ENCODE peak calls at places on chromosome 17, in five cellular contexts. G is stomach; M is CD8-positive, alpha-beta T cell; Z is fibroblast of lung; U is cardiac fibroblast. H is an unnamed sample.

GRCh38 chr17:57948555-57949420 is 6.4 kb downstream of the CUEDC1 start:
- DNase-seq in G (no peak), M (no peak), Z (peak), U (peak), H (peak)

GRCh38 chr17:76189741-76190140 is 48.7 kb upstream of the FOXJ1 start:
- DNase-seq in G (no peak), M (no peak), Z (no peak), U (no peak), H (no peak)

GRCh38 chr17:6831662-6832263 is at the start of gene TEKT1:
- DNase-seq in G (peak), M (peak), Z (peak), U (peak), H (peak)

GRCh38 chr17:15273141-15273793 is 8.1 kb upstream of the PMP22 start:
- DNase-seq in G (no peak), M (no peak), Z (peak), U (peak), H (peak)

GRCh38 chr17:54839022-54839806 is 61.4 kb upstream of the TOM1L1 start:
- DNase-seq in G (no peak), M (no peak), Z (no peak), U (no peak), H (no peak)

GRCh38 chr17:9813166-9813565 is 8.7 kb downstream of the GSG1L2 start:
- DNase-seq in G (no peak), M (no peak), Z (no peak), U (no peak), H (no peak)

GRCh38 chr17:44108440-44109311 is 14.8 kb downstream of the HDAC5 start:
- DNase-seq in G (peak), M (no peak), Z (peak), U (peak), H (peak)

GRCh38 chr17:43338886-43339516 is 59.8 kb upstream of the ARL4D start:
- DNase-seq in G (peak), M (peak), Z (peak), U (peak), H (peak)

GRCh38 chr17:78674595-78675315 is 97.6 kb upstream of the DNAH17 start:
- DNase-seq in G (no peak), M (no peak), Z (no peak), U (no peak), H (no peak)

GRCh38 chr17:7043544-7044268 is at the start of gene SLC16A11:
- DNase-seq in G (peak), M (peak), Z (no peak), U (peak), H (peak)

GRCh38 chr17:7844292-7845154 is 10.3 kb upstream of the TMEM88 start:
- DNase-seq in G (peak), M (peak), Z (peak), U (peak), H (peak)

GRCh38 chr17:30333503-30334240 is at the start of gene TMIGD1:
- DNase-seq in G (no peak), M (no peak), Z (no peak), U (no peak), H (no peak)

GRCh38 chr17:55750750-55751641 is at the start of gene PCTP:
- DNase-seq in G (peak), M (peak), Z (peak), U (peak), H (peak)

GRCh38 chr17:11140028-11140427 is 101.0 kb upstream of the SHISA6 start:
- DNase-seq in G (no peak), M (no peak), Z (no peak), U (no peak), H (no peak)

GRCh38 chr17:6000426-6000825 is 69.8 kb upstream of the WSCD1 start:
- DNase-seq in G (no peak), M (no peak), Z (no peak), U (no peak), H (peak)

GRCh38 chr17:60080545-60080944 is 1.8 kb upstream of the HEATR6 start:
- DNase-seq in G (no peak), M (no peak), Z (no peak), U (no peak), H (no peak)

GRCh38 chr17:45225051-45225700 is 3.5 kb downstream of the FMNL1 start:
- DNase-seq in G (no peak), M (peak), Z (no peak), U (no peak), H (no peak)

GRCh38 chr17:13626703-13627102 is 25.0 kb upstream of the HS3ST3A1 start:
- DNase-seq in G (no peak), M (no peak), Z (peak), U (peak), H (peak)

GRCh38 chr17:45432405-45433113 is at the start of gene ARHGAP27:
- DNase-seq in G (peak), M (no peak), Z (peak), U (no peak), H (peak)

GRCh38 chr17:10683853-10684252 is 13.5 kb downstream of the SCO1 start:
- DNase-seq in G (no peak), M (no peak), Z (peak), U (peak), H (peak)

GRCh38 chr17:8326591-8327583 is 12.8 kb upstream of the ODF4 start:
- DNase-seq in G (peak), M (peak), Z (peak), U (peak), H (peak)

GRCh38 chr17:77214743-77215142 is 74.0 kb downstream of the SEC14L1 start:
- DNase-seq in G (peak), M (no peak), Z (peak), U (peak), H (peak)

GRCh38 chr17:47686276-47686635 is 7.7 kb upstream of the TBKBP1 start:
- DNase-seq in G (no peak), M (no peak), Z (peak), U (no peak), H (peak)

GRCh38 chr17:68719431-68719830 is 118.3 kb upstream of the FAM20A start:
- DNase-seq in G (no peak), M (no peak), Z (no peak), U (peak), H (no peak)

GRCh38 chr17:3843935-3844516 is 2.0 kb downstream of the NCBP3 start:
- DNase-seq in G (peak), M (peak), Z (peak), U (peak), H (peak)

GRCh38 chr17:9854255-9854654 is 28.5 kb downstream of the GLP2R start:
- DNase-seq in G (no peak), M (no peak), Z (no peak), U (no peak), H (no peak)

GRCh38 chr17:8069587-8069860 is 18.0 kb downstream of the ALOX12B start:
- DNase-seq in G (no peak), M (no peak), Z (no peak), U (no peak), H (no peak)

GRCh38 chr17:49715717-49716279 is 8.0 kb upstream of the SLC35B1 start:
- DNase-seq in G (no peak), M (no peak), Z (no peak), U (no peak), H (no peak)

GRCh38 chr17:28861393-28862203 is 6.8 kb downstream of the ERAL1 start:
- DNase-seq in G (no peak), M (no peak), Z (no peak), U (no peak), H (no peak)

GRCh38 chr17:55288356-55289105 is 23.8 kb downstream of the HLF start:
- DNase-seq in G (no peak), M (no peak), Z (no peak), U (no peak), H (no peak)

GRCh38 chr17:81898029-81898866 is 3.8 kb upstream of the NPB start:
- DNase-seq in G (no peak), M (no peak), Z (peak), U (peak), H (peak)
- TF ChIP-seq CTCF in G (no peak), M (no peak), Z (no peak), U (no peak), H (no peak)

GRCh38 chr17:41404024-41404651 is 6.7 kb upstream of the KRT31 start:
- DNase-seq in G (no peak), M (no peak), Z (peak), U (peak), H (peak)

GRCh38 chr17:41402161-41402560 is 4.8 kb upstream of the KRT31 start:
- DNase-seq in G (no peak), M (no peak), Z (peak), U (no peak), H (peak)

GRCh38 chr17:41406205-41406604 is 8.8 kb upstream of the KRT31 start:
- DNase-seq in G (no peak), M (no peak), Z (no peak), U (no peak), H (peak)

GRCh38 chr17:41407226-41407625 is 9.8 kb upstream of the KRT31 start:
- DNase-seq in G (no peak), M (no peak), Z (no peak), U (no peak), H (no peak)

DNA sequence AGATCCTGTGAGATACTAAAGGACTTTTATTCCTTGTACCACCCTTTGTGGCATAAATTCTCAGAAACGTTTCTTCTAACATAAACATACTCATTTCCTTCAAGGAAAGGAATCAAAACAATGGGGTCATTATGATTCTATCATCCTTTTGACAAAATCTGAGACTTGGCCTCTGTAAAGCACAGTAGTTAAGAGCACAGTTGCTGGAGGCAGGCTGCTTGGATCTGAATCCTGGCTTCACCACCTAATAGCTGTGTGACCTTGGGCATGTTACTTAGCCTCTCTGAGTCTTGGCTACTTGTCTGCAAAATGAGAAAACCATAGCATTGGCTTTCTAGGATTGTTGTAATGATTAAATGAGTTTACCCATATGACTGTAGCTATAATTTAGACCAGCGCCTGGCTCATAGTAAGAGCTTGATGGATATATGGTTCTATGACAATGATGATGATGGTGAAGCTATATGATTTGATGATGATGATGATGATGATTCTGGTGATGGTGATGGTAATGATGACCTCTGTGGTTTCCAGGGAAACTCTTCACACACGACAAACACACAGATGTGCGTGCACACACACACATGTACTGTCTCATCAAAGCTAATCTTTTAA is 6.1 kb upstream of the KRT31 start:
- DNase-seq in G (no peak), M (no peak), Z (peak), U (no peak), H (no peak)
- H3K4me3 ChIP-seq in G (no peak), M (no peak), Z (no peak), U (no peak), H (no peak)

GRCh38 chr17:72822358-72823023 is 270.0 kb downstream of the SLC39A11 start:
- DNase-seq in G (no peak), M (no peak), Z (no peak), U (no peak), H (peak)
- TF ChIP-seq CTCF in G (no peak), M (no peak), Z (no peak), U (no peak), H (no peak)

GRCh38 chr17:21017256-21017655 is 25.6 kb downstream of the USP22 start:
- DNase-seq in G (no peak), M (no peak), Z (no peak), U (no peak), H (no peak)
- H3K4me3 ChIP-seq in G (no peak), M (no peak), Z (no peak), U (no peak), H (no peak)

DNA sequence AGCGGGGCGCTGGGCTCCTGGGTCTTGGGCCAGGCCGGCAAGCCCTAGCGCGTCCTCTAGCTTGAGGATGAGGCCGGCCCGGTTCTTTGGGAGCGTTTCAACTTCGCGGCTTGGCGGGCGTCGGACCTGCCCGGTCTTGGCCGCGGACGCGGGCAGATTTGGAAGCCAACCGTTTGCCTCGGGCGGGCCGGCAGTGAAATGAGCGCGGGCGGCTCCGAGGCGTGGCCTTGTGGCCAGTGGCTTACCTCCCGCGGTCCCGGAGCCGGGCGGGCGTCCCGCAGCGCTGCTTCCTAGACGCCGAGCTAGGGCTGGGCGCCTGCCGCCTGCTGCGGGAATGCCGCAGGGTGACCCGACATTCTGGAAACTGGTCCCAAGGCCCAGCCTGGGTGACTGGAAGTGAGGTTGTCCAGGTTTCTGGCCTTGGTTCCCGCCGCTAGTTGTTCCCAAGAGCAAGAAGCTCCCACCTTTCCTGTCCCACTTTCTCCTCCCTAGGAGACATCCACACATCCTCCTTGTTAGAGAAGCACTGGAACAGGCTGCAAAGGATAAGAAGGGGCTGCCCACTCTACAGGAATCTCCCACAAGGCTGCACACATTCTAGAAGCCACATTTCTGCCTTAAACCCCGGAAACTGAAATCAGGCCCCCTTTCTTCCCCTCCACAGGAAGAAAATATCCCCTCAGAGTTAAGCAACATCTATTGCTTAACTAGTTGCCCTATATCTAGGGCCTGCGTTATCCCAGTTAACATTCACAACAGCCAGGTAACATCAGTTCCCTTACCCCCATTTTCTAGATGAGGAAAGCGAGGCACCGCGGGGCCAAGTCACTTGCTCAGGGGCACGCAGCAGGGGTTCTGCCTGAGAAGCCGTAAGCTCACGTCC is 4.5 kb upstream of the CBX8 start:
- DNase-seq in G (peak), M (no peak), Z (peak), U (no peak), H (peak)
- TF ChIP-seq CTCF in G (no peak), M (no peak), Z (no peak), U (no peak), H (no peak)

GRCh38 chr17:2386400-2387085 is 14.3 kb downstream of the MNT start:
- DNase-seq in G (peak), M (no peak), Z (no peak), U (no peak), H (no peak)

GRCh38 chr17:2387086-2388019 is 13.5 kb downstream of the MNT start:
- DNase-seq in G (no peak), M (no peak), Z (no peak), U (no peak), H (no peak)

GRCh38 chr17:2390199-2390880 is 10.5 kb downstream of the MNT start:
- DNase-seq in G (no peak), M (no peak), Z (no peak), U (peak), H (no peak)

GRCh38 chr17:2388705-2389099 is 12.2 kb downstream of the MNT start:
- DNase-seq in G (no peak), M (no peak), Z (no peak), U (no peak), H (no peak)

GRCh38 chr17:2388020-2388704 is 12.7 kb downstream of the MNT start:
- DNase-seq in G (no peak), M (no peak), Z (no peak), U (no peak), H (no peak)
- H3K4me3 ChIP-seq in G (no peak), M (no peak), Z (no peak), U (no peak), H (no peak)

GRCh38 chr17:74760404-74761105 is 12.1 kb downstream of the NHERF1 start:
- DNase-seq in G (no peak), M (no peak), Z (no peak), U (no peak), H (no peak)

GRCh38 chr17:74759941-74760340 is 11.5 kb downstream of the NHERF1 start:
- DNase-seq in G (peak), M (no peak), Z (no peak), U (no peak), H (no peak)

GRCh38 chr17:74757931-74758845 is 9.8 kb downstream of the NHERF1 start:
- DNase-seq in G (peak), M (no peak), Z (no peak), U (peak), H (peak)

GRCh38 chr17:74758846-74759163 is 10.4 kb downstream of the NHERF1 start:
- DNase-seq in G (no peak), M (no peak), Z (no peak), U (no peak), H (no peak)

GRCh38 chr17:74759243-74759801 is 10.9 kb downstream of the NHERF1 start:
- DNase-seq in G (no peak), M (peak), Z (no peak), U (no peak), H (no peak)
- TF ChIP-seq CTCF in G (no peak), M (no peak), Z (no peak), U (no peak), H (no peak)

DNA sequence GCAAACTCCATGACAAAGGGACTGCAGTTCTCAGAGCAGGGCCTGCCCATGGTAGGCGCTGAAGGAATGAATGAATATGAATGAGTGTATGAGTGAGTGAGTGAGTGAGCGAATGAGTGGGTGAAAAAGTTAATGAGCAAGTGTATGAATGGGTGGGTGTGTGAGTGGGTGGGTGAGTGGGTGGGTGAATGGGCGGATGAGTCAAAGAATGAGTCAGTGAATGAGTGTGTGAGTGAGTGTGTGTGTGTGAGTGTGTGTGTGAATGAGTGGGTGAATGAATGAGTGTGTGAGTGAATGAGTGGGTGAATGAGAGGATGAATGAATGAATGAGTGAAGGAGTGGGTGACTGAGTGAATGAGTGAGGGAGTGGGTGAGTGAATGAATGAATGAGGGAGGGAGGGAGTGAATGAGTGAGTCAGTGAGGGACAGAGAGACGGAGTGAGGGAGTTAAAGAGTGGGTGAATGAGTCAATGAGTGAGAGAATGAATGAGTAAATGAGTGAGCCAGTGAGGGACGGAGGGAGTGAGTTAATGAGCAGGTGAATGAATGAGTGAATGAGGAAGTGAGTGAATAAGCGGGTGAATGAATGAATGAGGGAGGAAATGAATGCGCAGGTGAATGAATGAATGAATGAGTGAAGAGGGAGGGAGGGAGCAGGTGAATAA is 11.1 kb upstream of the CHMP6 start:
- DNase-seq in G (no peak), M (no peak), Z (peak), U (no peak), H (no peak)
- H3K4me3 ChIP-seq in G (no peak), M (no peak), Z (no peak), U (no peak), H (no peak)